ENCODE peak calls at places on chromosomes 16 and 17, in five cellular contexts. M is NCI-H1105; W is aorta; N is transverse colon; B is effector CD4-positive, alpha-beta T cell. A is an unnamed sample.

GRCh38 chr16:81767987-81768592 is 11.0 kb upstream of the PLCG2 start:
- DNase-seq in W (no peak), N (no peak), B (no peak), M (peak; percentile 41), A (no peak)

GRCh38 chr16:4309833-4310266 is 6.0 kb upstream of the GLIS2 start:
- DNase-seq in W (peak; percentile 87), M (no peak), N (peak; percentile 72), B (peak; percentile 50), A (peak; percentile 67)

GRCh38 chr17:50660042-50660886 is 25.6 kb downstream of the ABCC3 start:
- DNase-seq in B (no peak), W (peak; percentile 76), N (peak; percentile 60), M (no peak), A (no peak)

GRCh38 chr16:75228143-75228976 is 9.6 kb downstream of the CTRB1 start:
- DNase-seq in B (no peak), W (peak; percentile 61), N (no peak), M (no peak), A (no peak)

GRCh38 chr16:78228704-78229103 is 129.2 kb downstream of the WWOX start:
- DNase-seq in W (no peak), M (no peak), B (no peak), N (no peak), A (no peak)

GRCh38 chr17:6551909-6552768 is 4.2 kb downstream of the PITPNM3 start:
- DNase-seq in W (no peak), B (no peak), M (peak; percentile 86), N (peak; percentile 88), A (peak; percentile 92)

GRCh38 chr16:70254095-70254964 is 2.6 kb upstream of the EXOSC6 start:
- DNase-seq in N (no peak), B (no peak), M (no peak), W (no peak), A (no peak)

GRCh38 chr16:52090080-52090479 is 456.9 kb downstream of the TOX3 start:
- DNase-seq in W (no peak), B (no peak), N (no peak), M (no peak), A (no peak)

GRCh38 chr16:20916289-20916688 is 15.7 kb downstream of the LYRM1 start:
- DNase-seq in N (no peak), W (no peak), M (no peak), B (no peak), A (no peak)

GRCh38 chr17:80586464-80587228 is 42.0 kb downstream of the RPTOR start:
- DNase-seq in M (no peak), B (no peak), N (no peak), W (peak; percentile 82), A (no peak)

GRCh38 chr17:44086364-44087311 is 16.1 kb downstream of the G6PC3 start:
- DNase-seq in B (no peak), N (no peak), W (no peak), M (no peak), A (peak; percentile 92)

GRCh38 chr16:30605148-30605547 is 5.0 kb downstream of the ZNF689 start:
- DNase-seq in B (no peak), M (no peak), N (no peak), W (no peak), A (no peak)

GRCh38 chr16:71383054-71383773 is 24.7 kb downstream of the CALB2 start:
- DNase-seq in W (no peak), B (no peak), N (no peak), M (no peak), A (no peak)

GRCh38 chr17:19501219-19501618 is 32.4 kb upstream of the SLC47A1 start:
- DNase-seq in M (no peak), B (no peak), W (no peak), N (no peak), A (no peak)

GRCh38 chr16:66154801-66155200 is 211.7 kb upstream of the CDH5 start:
- DNase-seq in B (no peak), M (no peak), W (no peak), N (no peak), A (no peak)

GRCh38 chr16:63982156-63982555 is 1139.7 kb downstream of the CDH11 start:
- DNase-seq in B (no peak), W (no peak), M (no peak), N (no peak), A (no peak)

GRCh38 chr16:20704281-20704680 is 6.8 kb upstream of the ACSM1 start:
- DNase-seq in W (no peak), N (no peak), M (no peak), B (no peak), A (no peak)

GRCh38 chr16:1932050-1933028 is 10.7 kb downstream of the MSRB1 start:
- DNase-seq in B (no peak), M (no peak), W (peak; percentile 67), N (peak; percentile 66), A (peak; percentile 61)

GRCh38 chr17:8122391-8122922 is 1.4 kb downstream of the HES7 start:
- DNase-seq in N (no peak), B (no peak), W (no peak), M (no peak), A (no peak)

GRCh38 chr17:10059684-10060211 is 138.7 kb downstream of the GAS7 start:
- DNase-seq in M (no peak), B (no peak), W (peak; percentile 74), N (peak; percentile 41), A (no peak)

GRCh38 chr16:48317614-48318013 is 67.6 kb downstream of the SIAH1 start:
- DNase-seq in N (no peak), B (no peak), W (no peak), M (no peak), A (no peak)

GRCh38 chr17:59415397-59415796 is 83.9 kb downstream of the YPEL2 start:
- DNase-seq in B (no peak), N (no peak), W (peak; percentile 24), M (no peak), A (no peak)

GRCh38 chr17:38430316-38430715 is 2.1 kb downstream of the ARHGAP23 start:
- DNase-seq in N (no peak), M (no peak), B (no peak), W (no peak), A (no peak)

GRCh38 chr16:28505489-28506137 is 1.0 kb downstream of the IL27 start:
- DNase-seq in N (no peak), W (no peak), M (no peak), B (no peak), A (no peak)

GRCh38 chr17:69239611-69240010 is 11.0 kb upstream of the ABCA10 start:
- DNase-seq in N (no peak), B (no peak), W (no peak), M (no peak), A (no peak)

GRCh38 chr17:31859487-31860008 is 504 bp upstream of the COPRS start:
- DNase-seq in W (peak; percentile 30), M (no peak), B (no peak), N (no peak), A (no peak)

GRCh38 chr16:87922250-87922871 is 14.0 kb downstream of the CA5A start:
- DNase-seq in M (no peak), B (no peak), W (no peak), N (no peak), A (no peak)

GRCh38 chr17:7130626-7131467 is 16.2 kb upstream of the ASGR2 start:
- DNase-seq in N (no peak), M (no peak), W (peak; percentile 57), B (no peak), A (no peak)

GRCh38 chr17:82859431-82860403 is 19.9 kb upstream of the ZNF750 start:
- DNase-seq in M (no peak), B (peak; percentile 47), W (peak; percentile 83), N (no peak), A (peak; percentile 31)

GRCh38 chr17:78421534-78422266 is 43.3 kb downstream of the PGS1 start:
- DNase-seq in B (peak; percentile 69), W (peak; percentile 92), N (peak; percentile 84), M (peak; percentile 30), A (peak; percentile 66)

GRCh38 chr16:89256651-89257254 is 39.2 kb downstream of the ZNF778 start:
- DNase-seq in W (peak; percentile 89), B (peak; percentile 72), N (peak; percentile 75), M (no peak), A (peak; percentile 72)

GRCh38 chr17:43905985-43906852 is 1.1 kb downstream of the MPP2 start:
- DNase-seq in N (peak; percentile 62), M (peak; percentile 22), B (peak; percentile 41), W (peak; percentile 96), A (no peak)

GRCh38 chr16:80580109-80580832 is 39.5 kb downstream of the DYNLRB2 start:
- DNase-seq in B (peak; percentile 42), W (no peak), N (no peak), M (no peak), A (no peak)

GRCh38 chr16:64626771-64627170 is 495.1 kb downstream of the CDH11 start:
- DNase-seq in M (no peak), B (no peak), N (no peak), W (peak; percentile 21), A (no peak)

GRCh38 chr17:45438931-45439610 is 6.4 kb upstream of the ARHGAP27 start:
- DNase-seq in M (no peak), B (no peak), W (peak; percentile 64), N (peak; percentile 48), A (no peak)